ENCODE peak calls at places on chromosome 5, in four cellular contexts. A is hepatocyte, Y is Peyer's patch, U is fibroblast of pulmonary artery. O is an unnamed sample.

GRCh38 chr5:157241483-157241882 is 24.4 kb upstream of the CYFIP2 start:
- DNase-seq in A (no peak), Y (no peak), U (no peak), O (no peak)

GRCh38 chr5:125578551-125578950 is 832.1 kb upstream of the ZNF608 start:
- DNase-seq in Y (no peak), U (no peak), A (no peak), O (no peak)

GRCh38 chr5:137666109-137666850 is 69.6 kb downstream of the KLHL3 start:
- DNase-seq in Y (no peak), U (peak), A (no peak), O (no peak)

GRCh38 chr5:178535299-178536175 is 54.7 kb downstream of the COL23A1 start:
- DNase-seq in A (peak), Y (no peak), U (no peak), O (no peak)

GRCh38 chr5:9947944-9948343 is 301.7 kb downstream of the ATPSCKMT start:
- DNase-seq in A (no peak), U (peak), Y (no peak), O (no peak)

GRCh38 chr5:14909369-14909768 is 37.8 kb upstream of the ANKH start:
- DNase-seq in Y (no peak), U (no peak), A (no peak), O (no peak)

GRCh38 chr5:169054506-169054905 is 246.4 kb downstream of the SLIT3 start:
- DNase-seq in Y (no peak), U (no peak), A (no peak), O (no peak)

GRCh38 chr5:66840527-66841013 is 244.4 kb downstream of the MAST4 start:
- DNase-seq in Y (no peak), U (no peak), A (no peak), O (no peak)

GRCh38 chr5:174003795-174004194 is 14.8 kb downstream of the C5orf47 start:
- DNase-seq in A (no peak), U (no peak), Y (no peak), O (no peak)

GRCh38 chr5:54807421-54807820 is 178.0 kb downstream of the ESM1 start:
- DNase-seq in Y (no peak), A (peak), U (peak), O (no peak)

GRCh38 chr5:72860499-72860898 is 44.0 kb downstream of the TNPO1 start:
- DNase-seq in Y (no peak), A (no peak), U (peak), O (no peak)

DNA sequence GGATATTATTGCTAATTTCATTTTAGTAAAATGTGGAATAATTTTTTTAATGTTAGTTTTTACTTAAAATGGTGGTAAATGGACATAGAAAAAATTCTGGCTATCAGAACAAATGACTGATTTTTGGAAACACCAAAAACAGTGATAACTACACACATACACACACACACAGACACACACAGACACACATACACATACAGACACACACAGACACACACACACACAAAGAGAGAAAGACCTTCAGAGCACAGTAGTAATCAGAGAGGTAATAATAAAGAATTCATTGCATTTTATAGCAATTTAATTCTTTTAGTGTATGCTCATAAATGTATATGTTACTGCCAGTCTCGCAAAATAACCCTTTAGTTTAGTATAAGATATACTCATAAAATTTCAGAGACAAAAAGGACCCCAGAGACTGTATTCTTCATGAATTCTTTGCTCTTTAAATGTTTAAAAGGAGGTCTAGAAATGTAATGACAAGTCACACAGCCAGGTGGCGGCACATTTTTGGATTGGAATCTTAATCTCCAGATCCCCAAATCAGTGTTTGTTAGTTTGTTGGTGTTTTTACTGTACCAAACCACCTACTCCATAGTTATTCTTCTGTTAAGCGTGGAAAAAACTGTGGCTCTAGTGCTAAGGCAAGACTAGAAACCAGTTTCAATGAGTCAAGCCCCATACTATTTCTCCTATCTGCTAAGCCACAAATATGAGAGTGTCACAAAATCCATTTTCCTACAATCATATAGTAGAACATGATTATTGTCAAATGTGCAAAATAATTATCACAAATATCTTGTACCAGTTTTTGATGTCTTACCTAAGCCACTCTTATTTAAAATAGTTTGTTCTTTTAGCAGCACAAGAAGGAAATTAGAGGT is 109.9 kb downstream of the EDIL3 start:
- DNase-seq in Y (no peak), U (peak), A (peak), O (peak)
- TF ChIP-seq CTCF in Y (peak), U (peak), A (peak), O (peak)

GRCh38 chr5:77986261-77986660 is 210.1 kb upstream of the TBCA start:
- DNase-seq in Y (no peak), A (no peak), U (no peak), O (no peak)
- TF ChIP-seq CTCF in Y (no peak), A (no peak), U (no peak), O (no peak)

GRCh38 chr5:56264417-56265025 is 31.4 kb upstream of the ANKRD55 start:
- DNase-seq in A (peak), U (peak), Y (peak), O (no peak)
- TF ChIP-seq CTCF in A (peak), U (peak), Y (peak), O (peak)

DNA sequence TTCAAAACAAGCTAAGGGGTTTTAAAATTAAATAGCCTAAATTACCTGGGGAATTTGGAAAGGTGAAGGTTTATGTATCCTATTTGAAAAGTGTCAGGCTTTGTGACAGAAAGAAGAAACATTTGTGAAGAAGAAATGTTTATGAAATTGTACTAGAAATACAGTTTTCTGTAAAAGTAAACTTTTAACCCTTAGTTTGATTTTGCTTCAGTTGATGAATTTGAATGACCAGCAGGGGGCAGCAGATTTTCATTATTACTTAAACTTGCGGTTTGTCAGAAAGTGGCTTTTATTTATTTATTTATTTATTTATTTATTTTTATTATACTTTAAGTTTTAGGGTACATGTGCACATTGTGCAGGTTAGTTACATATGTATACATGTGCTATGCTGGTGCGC is 58.1 kb downstream of the NNT start:
- DNase-seq in A (peak), U (peak), Y (no peak), O (no peak)
- TF ChIP-seq CTCF in A (peak), U (peak), Y (peak), O (peak)

GRCh38 chr5:176408590-176408989 is 7.7 kb downstream of the CLTB start:
- DNase-seq in Y (no peak), U (no peak), A (no peak), O (no peak)

GRCh38 chr5:176406436-176407052 is 9.8 kb downstream of the CLTB start:
- DNase-seq in Y (no peak), U (no peak), A (peak), O (no peak)

GRCh38 chr5:176407456-176408244 is 8.7 kb downstream of the CLTB start:
- DNase-seq in Y (no peak), U (peak), A (no peak), O (no peak)

GRCh38 chr5:176402684-176403083 is 13.7 kb downstream of the CLTB start:
- DNase-seq in U (no peak), Y (no peak), A (peak), O (no peak)

DNA sequence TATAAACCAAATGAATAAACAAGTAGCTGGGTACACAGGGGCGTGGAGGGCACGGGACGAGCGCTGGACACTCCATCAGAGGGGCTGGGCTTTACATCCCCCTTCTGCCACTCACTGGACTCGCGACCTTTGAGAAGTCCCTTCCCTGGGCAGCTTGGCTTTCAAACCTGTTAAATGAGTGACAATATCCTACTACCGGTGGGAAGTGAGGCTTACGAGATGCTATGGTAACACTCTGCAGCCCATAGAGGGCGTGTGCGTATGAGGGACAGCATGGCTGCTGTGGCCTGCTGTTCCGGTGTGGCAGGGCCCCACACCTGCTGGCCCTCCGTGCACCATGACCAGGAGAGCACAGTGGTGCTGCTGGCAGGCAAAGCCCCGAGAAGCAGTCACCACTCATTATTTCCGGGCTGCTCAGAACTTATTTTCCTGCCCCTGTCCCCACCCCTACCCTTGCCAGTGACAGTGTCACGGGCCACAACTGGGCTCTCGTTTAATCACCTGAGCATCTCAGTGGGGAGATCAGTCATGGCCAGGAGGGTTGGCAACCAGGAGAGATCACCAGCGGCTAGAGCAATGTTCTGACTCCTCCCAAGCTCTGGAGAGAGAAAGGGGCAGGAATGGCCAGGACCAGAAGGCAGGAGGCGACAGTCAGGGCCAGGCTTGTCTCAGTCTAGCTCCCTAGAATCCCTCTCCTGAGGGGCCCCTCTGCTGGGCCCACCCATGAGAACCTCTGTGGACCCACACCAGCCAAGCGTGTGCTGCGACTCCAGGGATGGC is 10.5 kb downstream of the CLTB start:
- DNase-seq in Y (no peak), U (no peak), A (peak), O (no peak)
- TF ChIP-seq CTCF in Y (peak), U (no peak), A (no peak), O (no peak)

DNA sequence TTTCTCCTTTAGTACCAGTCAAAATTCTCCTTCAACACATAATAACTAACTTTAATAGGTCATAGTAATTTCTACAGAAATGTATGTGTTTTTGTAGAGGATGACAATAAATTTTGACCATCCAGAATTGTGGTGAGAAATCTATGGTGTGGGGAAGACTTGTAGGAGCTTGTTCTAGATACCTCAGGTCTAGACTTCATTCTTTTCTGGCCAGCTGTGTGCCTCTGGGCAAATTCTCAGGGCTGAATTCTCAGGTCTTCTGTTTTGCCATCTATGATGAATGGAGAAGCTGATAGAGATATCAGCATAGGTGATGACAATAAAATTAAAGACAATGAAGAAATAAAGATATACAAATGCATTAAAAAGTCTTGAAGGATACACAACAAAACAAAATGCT is 298.6 kb upstream of the MEF2C start:
- DNase-seq in Y (no peak), A (no peak), U (no peak), O (no peak)
- TF ChIP-seq CTCF in Y (no peak), A (no peak), U (no peak), O (no peak)

DNA sequence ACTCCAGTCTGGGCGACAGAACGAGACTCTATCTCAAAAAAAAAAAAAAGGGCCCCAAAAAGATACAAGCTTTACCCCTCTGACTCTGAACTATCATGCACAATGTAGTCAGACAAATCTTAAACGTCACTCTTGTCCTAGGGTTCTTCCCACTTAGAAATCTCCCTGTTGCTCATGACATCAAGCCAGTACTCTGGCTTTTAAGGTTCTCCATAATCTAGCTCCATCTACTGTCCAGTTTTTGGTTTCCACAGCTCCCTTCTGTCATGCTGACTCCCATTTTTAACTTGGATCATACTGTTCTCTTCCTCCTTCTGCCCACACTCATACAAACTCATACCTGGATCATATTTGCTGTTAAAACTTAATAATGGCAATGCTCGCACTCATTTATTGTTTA is 156.7 kb upstream of the TLX3 start:
- DNase-seq in Y (no peak), U (peak), A (no peak), O (no peak)
- TF ChIP-seq CTCF in Y (no peak), U (peak), A (peak), O (no peak)

GRCh38 chr5:2475902-2476301 is 275.6 kb downstream of the IRX2 start:
- DNase-seq in A (no peak), U (no peak), Y (no peak), O (no peak)
- TF ChIP-seq CTCF in A (no peak), U (no peak), Y (no peak), O (peak)

GRCh38 chr5:64509798-64510197 is 4.0 kb downstream of the RGS7BP start:
- DNase-seq in U (no peak), Y (no peak), A (no peak), O (no peak)

GRCh38 chr5:64502181-64502580 is 3.6 kb upstream of the RGS7BP start:
- DNase-seq in A (no peak), U (no peak), Y (no peak), O (no peak)

GRCh38 chr5:64506567-64507321 is 929 bp downstream of the RGS7BP start:
- DNase-seq in U (no peak), Y (no peak), A (no peak), O (no peak)

DNA sequence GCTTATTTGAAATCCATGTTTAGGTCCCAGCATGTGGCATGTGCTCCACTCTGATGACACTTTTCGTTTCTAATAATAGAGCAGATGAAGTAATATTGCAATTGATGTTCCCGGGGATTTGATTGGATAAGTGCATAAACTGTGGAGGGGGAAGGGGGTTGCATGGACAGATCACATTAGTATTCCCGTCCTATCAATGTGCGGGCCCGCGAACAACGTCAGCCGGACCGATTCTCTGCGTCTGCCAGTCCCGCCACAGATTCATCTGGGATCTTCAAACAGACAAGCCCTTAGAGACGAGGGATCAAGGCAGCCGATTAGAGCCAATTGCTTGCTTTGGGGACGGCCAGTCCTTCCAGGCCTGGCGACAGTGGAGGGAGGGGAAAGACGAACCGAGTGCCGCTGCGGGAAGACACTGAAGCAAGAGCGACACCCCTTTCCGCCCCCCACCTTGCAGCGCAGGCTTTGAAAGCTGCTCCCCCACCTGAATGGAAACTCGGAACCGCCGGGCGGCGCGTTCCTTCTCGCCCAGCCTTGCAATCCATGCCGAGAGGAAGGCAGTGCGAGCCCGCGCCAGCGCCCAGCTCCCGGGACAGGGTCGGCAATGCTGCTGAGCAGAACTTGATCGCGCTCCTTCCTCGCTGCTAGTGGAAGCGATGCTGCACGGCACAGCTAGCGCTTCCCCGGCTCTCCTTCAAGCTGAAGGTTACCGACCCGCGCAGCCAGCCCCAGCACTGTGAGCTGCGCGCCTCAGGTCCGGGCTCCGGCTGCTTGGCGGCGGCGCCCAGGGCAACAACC is at the start of gene RGS7BP:
- DNase-seq in U (peak), Y (no peak), A (peak), O (no peak)
- TF ChIP-seq CTCF in U (no peak), Y (no peak), A (no peak), O (no peak)